ENCODE peak calls at places on chromosome 9, in seven cellular contexts. A is psoas muscle, Z is keratinocyte, U is IMR-90, H is SK-N-MC, B is GM23248, Y is tibial nerve. O is an unnamed sample.

GRCh38 chr9:98034593-98035546 is 21.7 kb upstream of the NANS start:
- DNase-seq in H (peak), Y (peak), U (peak), A (peak), B (peak), Z (peak), O (peak)

GRCh38 chr9:91312717-91313325 is 48.9 kb downstream of the AUH start:
- DNase-seq in U (no peak), Z (peak), A (no peak), H (no peak), Y (no peak), B (no peak), O (no peak)

GRCh38 chr9:130682490-130683121 is 11.0 kb upstream of the EXOSC2 start:
- DNase-seq in B (peak), U (peak), A (peak), Z (no peak), H (no peak), Y (peak), O (peak)

GRCh38 chr9:113484258-113484730 is 20.8 kb downstream of the RGS3 start:
- DNase-seq in U (peak), A (peak), Z (no peak), Y (peak), B (no peak), H (no peak), O (no peak)

GRCh38 chr9:78677326-78677725 is 380.4 kb downstream of the PSAT1 start:
- DNase-seq in U (peak), H (no peak), Y (no peak), B (peak), A (no peak), Z (no peak), O (no peak)

GRCh38 chr9:92619601-92620300 is 50.2 kb downstream of the IPPK start:
- DNase-seq in Z (no peak), B (no peak), A (no peak), H (no peak), Y (no peak), U (no peak), O (no peak)

GRCh38 chr9:77953590-77953989 is 78.0 kb downstream of the GNAQ start:
- DNase-seq in B (no peak), H (no peak), A (no peak), U (no peak), Z (no peak), Y (no peak), O (no peak)

GRCh38 chr9:21683484-21684175 is 118.8 kb upstream of the MTAP start:
- DNase-seq in Z (no peak), B (no peak), Y (no peak), U (no peak), H (no peak), A (no peak), O (no peak)

GRCh38 chr9:78985084-78985738 is 586.6 kb upstream of the TLE4 start:
- DNase-seq in H (no peak), Z (no peak), A (no peak), B (peak), U (peak), Y (no peak), O (no peak)

GRCh38 chr9:92917176-92917800 is 30.0 kb upstream of the FGD3 start:
- DNase-seq in U (no peak), H (no peak), B (no peak), Y (no peak), A (no peak), Z (no peak), O (no peak)

GRCh38 chr9:112754578-112754977 is 4.0 kb downstream of the SNX30 start:
- DNase-seq in Z (peak), U (peak), A (no peak), H (no peak), Y (no peak), B (peak), O (peak)

GRCh38 chr9:70003786-70004185 is 39.9 kb upstream of the MAMDC2 start:
- DNase-seq in A (no peak), Y (no peak), Z (no peak), U (peak), H (no peak), B (peak), O (no peak)

GRCh38 chr9:70000481-70000880 is 43.2 kb upstream of the MAMDC2 start:
- DNase-seq in H (no peak), Y (no peak), Z (no peak), B (no peak), A (no peak), U (no peak), O (no peak)

GRCh38 chr9:70006299-70006698 is 37.3 kb upstream of the MAMDC2 start:
- DNase-seq in A (no peak), Y (no peak), U (peak), B (peak), Z (no peak), H (no peak), O (no peak)

GRCh38 chr9:70007831-70008230 is 35.8 kb upstream of the MAMDC2 start:
- DNase-seq in U (no peak), A (no peak), B (no peak), Z (no peak), Y (no peak), H (no peak), O (no peak)

DNA sequence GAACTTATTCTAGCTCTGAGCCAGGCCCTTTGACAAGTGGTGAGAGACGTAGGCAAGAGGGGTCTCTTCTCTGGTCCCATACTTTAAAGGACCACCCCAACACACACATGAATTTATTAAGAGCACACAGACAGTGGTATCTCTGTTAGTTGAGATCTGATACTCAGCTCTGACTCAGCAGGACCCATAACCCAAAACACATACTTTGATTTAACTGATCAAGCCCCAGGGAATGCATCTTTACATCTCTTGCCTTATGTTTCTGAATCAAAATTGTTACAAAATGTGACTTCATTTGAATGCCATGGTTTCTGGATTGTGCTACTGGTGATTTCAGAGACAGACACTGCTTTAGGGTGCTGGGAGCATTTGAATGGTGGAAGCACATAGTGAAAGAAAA is 39.3 kb upstream of the MAMDC2 start:
- DNase-seq in U (peak), Y (no peak), Z (no peak), A (no peak), B (peak), H (no peak), O (no peak)
- H3K27ac ChIP-seq in U (no peak), Y (no peak), Z (no peak), A (no peak), B (no peak), H (no peak), O (no peak)

GRCh38 chr9:136607334-136607919 is 55.3 kb upstream of the EGFL7 start:
- DNase-seq in B (no peak), H (no peak), A (no peak), U (no peak), Z (no peak), Y (no peak), O (no peak)
- H3K4me3 ChIP-seq in B (no peak), H (no peak), A (no peak), U (no peak), Z (no peak), Y (no peak), O (no peak)

GRCh38 chr9:90288275-90288639 is 354.4 kb downstream of the DIRAS2 start:
- DNase-seq in H (no peak), Z (no peak), Y (no peak), B (no peak), A (no peak), U (no peak), O (no peak)

GRCh38 chr9:90285946-90286345 is 356.7 kb downstream of the DIRAS2 start:
- DNase-seq in A (no peak), Z (no peak), U (no peak), B (no peak), H (no peak), Y (no peak), O (no peak)

GRCh38 chr9:90290716-90291485 is 351.7 kb downstream of the DIRAS2 start:
- DNase-seq in Z (no peak), H (no peak), Y (no peak), A (no peak), B (no peak), U (peak), O (no peak)

GRCh38 chr9:90287567-90288274 is 354.9 kb downstream of the DIRAS2 start:
- DNase-seq in A (no peak), H (no peak), U (no peak), Z (no peak), Y (no peak), B (no peak), O (no peak)
- H3K27ac ChIP-seq in A (no peak), H (no peak), U (no peak), Z (no peak), Y (no peak), B (no peak), O (no peak)

GRCh38 chr9:5767968-5768932 is 64.7 kb downstream of the ERMP1 start:
- DNase-seq in U (no peak), A (no peak), Y (no peak), B (peak), H (no peak), Z (no peak), O (peak)
- H3K4me3 ChIP-seq in U (no peak), A (no peak), Y (no peak), B (no peak), H (no peak), Z (no peak), O (no peak)

GRCh38 chr9:133167769-133168168 is 4.1 kb upstream of the GBGT1 start:
- DNase-seq in B (no peak), A (no peak), U (no peak), Z (no peak), H (no peak), Y (no peak), O (no peak)

GRCh38 chr9:133169102-133169501 is 5.4 kb upstream of the GBGT1 start:
- DNase-seq in Z (no peak), B (no peak), H (no peak), Y (no peak), U (no peak), A (no peak), O (no peak)

GRCh38 chr9:133167096-133167695 is 3.5 kb upstream of the GBGT1 start:
- DNase-seq in A (peak), Z (no peak), B (no peak), Y (no peak), U (no peak), H (no peak), O (no peak)

GRCh38 chr9:133166392-133166791 is 2.7 kb upstream of the GBGT1 start:
- DNase-seq in Y (no peak), U (no peak), A (peak), B (no peak), Z (no peak), H (no peak), O (no peak)

GRCh38 chr9:133168432-133168831 is 4.7 kb upstream of the GBGT1 start:
- DNase-seq in Y (no peak), Z (no peak), U (no peak), H (no peak), A (no peak), B (peak), O (no peak)
- H3K27ac ChIP-seq in Y (no peak), Z (no peak), U (no peak), H (no peak), A (no peak), B (no peak), O (no peak)

GRCh38 chr9:111399772-111400563 is 69.9 kb upstream of the OR2K2 start:
- DNase-seq in U (peak), H (no peak), Y (no peak), B (peak), Z (peak), A (no peak), O (no peak)

GRCh38 chr9:111399211-111399739 is 69.3 kb upstream of the OR2K2 start:
- DNase-seq in B (no peak), H (no peak), A (no peak), U (no peak), Y (no peak), Z (no peak), O (no peak)

GRCh38 chr9:111405701-111406100 is 75.7 kb upstream of the OR2K2 start:
- DNase-seq in U (no peak), B (no peak), Z (no peak), Y (no peak), H (no peak), A (no peak), O (no peak)

GRCh38 chr9:111400564-111400898 is 70.5 kb upstream of the OR2K2 start:
- DNase-seq in Y (no peak), H (no peak), B (peak), U (peak), A (no peak), Z (no peak), O (no peak)
- H3K4me3 ChIP-seq in Y (no peak), H (no peak), B (no peak), U (no peak), A (no peak), Z (no peak), O (no peak)

GRCh38 chr9:75432386-75432785 is 344.1 kb downstream of the OSTF1 start:
- DNase-seq in B (no peak), U (no peak), Z (no peak), Y (peak), A (no peak), H (no peak), O (no peak)
- H3K27ac ChIP-seq in B (no peak), U (no peak), Z (no peak), Y (peak), A (no peak), H (no peak), O (no peak)

GRCh38 chr9:109497193-109498165 is 628 bp downstream of the PTPN3 start:
- DNase-seq in B (peak), Z (no peak), H (no peak), A (no peak), Y (no peak), U (no peak), O (no peak)
- H3K4me3 ChIP-seq in B (peak), Z (peak), H (peak), A (peak), Y (no peak), U (peak), O (no peak)

DNA sequence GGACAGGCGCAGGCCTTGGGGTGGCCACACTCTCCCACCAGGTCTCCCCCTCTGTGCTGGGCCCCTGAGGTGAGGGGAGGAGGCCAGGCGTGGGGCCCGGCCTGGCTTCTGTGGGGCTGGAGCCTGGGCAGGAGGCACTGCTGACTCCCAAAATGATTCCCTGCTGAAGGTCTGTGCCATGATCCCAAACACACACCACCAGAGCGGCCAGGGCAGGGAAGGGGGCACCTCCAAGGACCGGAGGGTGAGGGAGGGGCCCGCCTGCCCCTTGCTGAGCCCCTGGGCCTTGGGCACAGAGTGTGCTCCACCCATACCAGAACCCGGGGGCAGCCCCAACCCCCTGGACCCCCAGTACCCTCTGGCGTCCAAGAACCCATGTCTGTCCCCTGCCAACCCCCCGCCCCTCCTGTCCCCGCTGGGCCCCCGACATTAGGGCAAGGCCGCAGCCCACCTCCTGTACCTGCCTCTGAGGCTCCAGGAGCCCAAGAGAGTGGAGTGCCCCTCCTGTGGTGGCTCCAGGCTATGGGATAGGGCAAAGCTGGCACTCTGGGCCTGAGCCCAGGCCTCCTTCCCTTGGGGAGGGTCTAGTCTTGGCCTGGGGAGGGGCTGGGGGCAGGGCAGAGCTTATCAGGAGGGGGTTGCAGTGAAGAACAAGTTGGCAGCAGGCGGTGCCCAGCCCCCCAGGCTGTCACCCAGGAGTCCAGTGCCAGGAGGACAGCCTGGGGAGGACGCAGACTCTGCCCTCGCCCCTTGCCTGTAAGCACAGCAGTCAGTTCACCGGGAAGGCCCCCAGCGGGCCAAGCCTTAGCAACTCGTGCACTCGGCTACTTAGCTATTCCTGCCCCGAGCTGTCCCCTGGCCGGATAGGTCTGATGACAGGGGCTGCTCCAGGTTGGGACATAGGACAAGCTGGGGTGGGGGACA is 2.6 kb upstream of the EGFL7 start:
- DNase-seq in H (no peak), A (peak), Z (no peak), U (no peak), B (no peak), Y (no peak), O (no peak)
- H3K27ac ChIP-seq in H (no peak), A (peak), Z (no peak), U (no peak), B (no peak), Y (no peak), O (no peak)

O was measured in CD4-positive, CD25-positive, alpha-beta regulatory T cell.